ENCODE peak calls at places on chromosomes 2 and 18, in ten cellular contexts. A, P, E, D, B, Z, U, Y, X and C are unnamed samples.

GRCh38 chr18:35661483-35662146 is 80.1 kb downstream of the GALNT1 start:
- DNase-seq in A (no peak), P (peak; percentile 25), E (no peak), D (peak; percentile 29), B (no peak), Z (no peak), U (no peak), Y (no peak), X (no peak), C (no peak)

GRCh38 chr2:890214-890613 is 60.4 kb upstream of the SNTG2 start:
- DNase-seq in A (no peak), P (no peak), E (no peak), D (no peak), B (no peak), Z (no peak), U (no peak), Y (peak; percentile 31), X (no peak), C (no peak)

GRCh38 chr2:158894078-158894477 is 74.4 kb upstream of the TANC1 start:
- DNase-seq in A (peak; percentile 70), P (peak; percentile 20), E (no peak), D (peak; percentile 50), B (no peak), Z (no peak), U (no peak), Y (no peak), X (no peak), C (no peak)

GRCh38 chr18:48913201-48913600 is 37.6 kb downstream of the SMAD7 start:
- DNase-seq in A (peak; percentile 9), P (no peak), E (no peak), D (no peak), B (no peak), Z (peak; percentile 56), U (peak; percentile 45), Y (peak; percentile 62), X (no peak), C (no peak)

GRCh38 chr2:9703085-9703641 is 72.4 kb upstream of the YWHAQ start:
- DNase-seq in A (peak; percentile 98), P (peak; percentile 79), E (peak; percentile 91), D (no peak), B (peak; percentile 46), Z (no peak), U (no peak), Y (peak; percentile 77), X (no peak), C (peak; percentile 79)

GRCh38 chr2:21104030-21104660 is 19.6 kb upstream of the TDRD15 start:
- DNase-seq in A (no peak), P (no peak), E (no peak), D (no peak), B (no peak), Z (peak; percentile 71), U (no peak), Y (no peak), X (no peak), C (no peak)

GRCh38 chr2:159516241-159516758 is 100.0 kb downstream of the BAZ2B start:
- DNase-seq in A (peak; percentile 69), P (peak; percentile 36), E (peak; percentile 9), D (peak; percentile 61), B (no peak), Z (peak; percentile 92), U (no peak), Y (no peak), X (no peak), C (no peak)

GRCh38 chr2:134778372-134778771 is 59.6 kb upstream of the TMEM163 start:
- DNase-seq in A (no peak), P (no peak), E (no peak), D (no peak), B (no peak), Z (no peak), U (no peak), Y (no peak), X (no peak), C (no peak)

GRCh38 chr2:45494275-45494977 is 116.6 kb downstream of the SRBD1 start:
- DNase-seq in A (peak; percentile 83), P (peak; percentile 93), E (peak; percentile 17), D (peak; percentile 69), B (no peak), Z (peak; percentile 63), U (no peak), Y (no peak), X (no peak), C (no peak)

GRCh38 chr18:39773656-39774055 is 2181.4 kb upstream of the PIK3C3 start:
- DNase-seq in A (no peak), P (no peak), E (no peak), D (no peak), B (no peak), Z (no peak), U (no peak), Y (no peak), X (no peak), C (no peak)

GRCh38 chr2:6780765-6781274 is 84.9 kb downstream of the CMPK2 start:
- DNase-seq in A (peak; percentile 12), P (peak; percentile 75), E (no peak), D (no peak), B (peak; percentile 75), Z (peak; percentile 6), U (peak; percentile 69), Y (peak; percentile 73), X (no peak), C (peak; percentile 70)

GRCh38 chr2:84894758-84895520 is 10.5 kb upstream of the TMSB10 start:
- DNase-seq in A (no peak), P (peak; percentile 79), E (no peak), D (no peak), B (no peak), Z (no peak), U (peak; percentile 59), Y (no peak), X (no peak), C (no peak)

GRCh38 chr18:72539861-72540260 is 4.3 kb downstream of the CBLN2 start:
- DNase-seq in A (no peak), P (no peak), E (no peak), D (no peak), B (no peak), Z (no peak), U (no peak), Y (no peak), X (no peak), C (no peak)
- H3K27me3 ChIP-seq in A (peaks cover 61% of the 10 kb centered on the region), P (peaks cover 57% of the 10 kb centered on the region), E (no peaks in the 10 kb centered on the region), D (no peaks in the 10 kb centered on the region), B (peaks cover 69% of the 10 kb centered on the region), Z (peaks cover 11% of the 10 kb centered on the region), U (peaks cover 24% of the 10 kb centered on the region), Y (peaks cover 41% of the 10 kb centered on the region), X (no peaks in the 10 kb centered on the region), C (peaks cover 35% of the 10 kb centered on the region)

GRCh38 chr18:46141199-46141598 is 37.0 kb downstream of the HAUS1 start:
- DNase-seq in A (no peak), P (no peak), E (no peak), D (no peak), B (no peak), Z (no peak), U (no peak), Y (no peak), X (no peak), C (no peak)

GRCh38 chr18:46134920-46135675 is 30.9 kb downstream of the HAUS1 start:
- DNase-seq in A (no peak), P (no peak), E (no peak), D (no peak), B (peak; percentile 29), Z (no peak), U (no peak), Y (no peak), X (no peak), C (no peak)

DNA sequence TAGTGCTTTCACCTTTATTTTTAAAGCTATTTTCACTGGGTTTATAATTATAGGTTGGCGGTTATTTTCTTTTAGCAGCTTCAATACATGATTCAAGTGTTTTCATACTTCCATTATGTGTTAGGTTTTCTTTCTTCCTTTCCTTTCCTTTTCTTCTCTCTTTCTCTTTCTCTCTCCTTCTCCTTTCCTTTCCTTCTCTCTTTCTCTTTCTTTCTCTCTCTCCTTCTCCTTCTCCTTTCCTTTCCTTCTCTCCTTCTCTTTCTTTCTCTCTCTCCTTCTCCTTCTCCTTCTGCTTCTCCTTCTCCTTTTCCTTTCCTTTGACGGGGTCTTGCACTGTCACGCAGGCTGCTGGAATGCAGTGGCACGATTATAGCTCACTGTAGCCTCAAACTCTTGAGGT is 36.0 kb downstream of the HAUS1 start:
- DNase-seq in A (no peak), P (no peak), E (no peak), D (no peak), B (no peak), Z (no peak), U (no peak), Y (no peak), X (no peak), C (no peak)
- H3K4me1 ChIP-seq in A (no peaks in the 10 kb centered on the region), P (peaks cover under 1% of the 10 kb centered on the region), E (no peaks in the 10 kb centered on the region), D (no peaks in the 10 kb centered on the region), B (no peaks in the 10 kb centered on the region), Z (no peaks in the 10 kb centered on the region), U (no peaks in the 10 kb centered on the region), Y (no peaks in the 10 kb centered on the region), X (no peaks in the 10 kb centered on the region), C (no peaks in the 10 kb centered on the region)

GRCh38 chr2:118031566-118031965 is 17.7 kb upstream of the CCDC93 start:
- DNase-seq in A (no peak), P (no peak), E (no peak), D (no peak), B (no peak), Z (no peak), U (no peak), Y (no peak), X (no peak), C (no peak)

GRCh38 chr2:118029025-118029424 is 15.2 kb upstream of the CCDC93 start:
- DNase-seq in A (no peak), P (no peak), E (no peak), D (no peak), B (no peak), Z (no peak), U (no peak), Y (no peak), X (no peak), C (no peak)

DNA sequence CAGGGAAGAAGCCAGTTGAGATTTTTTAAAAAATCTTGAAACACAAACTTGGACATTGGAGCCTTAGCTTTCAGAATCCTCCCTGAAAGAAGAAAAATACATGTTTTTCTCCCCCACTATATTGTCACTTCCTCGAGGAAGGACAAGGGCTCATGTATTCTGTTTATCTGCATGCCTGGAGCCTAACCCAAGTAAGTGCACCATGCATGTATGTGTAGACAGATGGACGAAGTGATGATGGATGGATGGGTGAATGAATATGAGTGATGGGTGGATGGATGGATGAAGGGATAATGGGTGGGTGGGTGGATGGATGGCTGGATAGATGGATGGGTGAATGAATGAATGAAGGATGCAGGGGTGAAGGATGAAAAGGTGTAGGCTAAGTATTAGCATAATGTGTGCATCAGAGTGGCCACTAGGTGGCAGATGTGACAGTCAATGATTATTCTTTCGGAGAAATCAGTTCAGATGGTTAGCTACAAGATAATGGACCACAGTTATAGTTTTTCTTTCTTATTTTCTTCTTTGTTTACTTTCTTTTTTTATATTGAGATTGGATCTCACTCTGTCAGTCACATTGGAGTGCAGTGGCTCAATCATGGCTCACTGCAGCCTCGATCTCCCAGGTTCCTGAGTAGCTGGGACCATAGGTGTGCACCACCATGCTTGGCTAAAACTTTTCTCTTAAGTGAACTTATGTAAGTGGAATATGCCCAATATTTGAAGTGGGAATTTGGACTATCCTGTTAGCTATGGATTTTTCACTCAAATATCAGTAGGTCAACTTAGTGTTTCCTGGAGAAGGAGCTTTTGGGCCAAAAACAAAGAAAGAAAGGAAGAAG is 18.5 kb upstream of the CCDC93 start:
- DNase-seq in A (peak; percentile 68), P (peak; percentile 77), E (peak; percentile 25), D (peak; percentile 43), B (no peak), Z (peak; percentile 45), U (no peak), Y (no peak), X (no peak), C (no peak)
- H3K27me3 ChIP-seq in A (peaks cover 13% of the 10 kb centered on the region), P (peaks cover 14% of the 10 kb centered on the region), E (no peaks in the 10 kb centered on the region), D (peaks cover 4% of the 10 kb centered on the region), B (peaks cover 20% of the 10 kb centered on the region), Z (no peaks in the 10 kb centered on the region), U (no peaks in the 10 kb centered on the region), Y (peaks cover 19% of the 10 kb centered on the region), X (no peaks in the 10 kb centered on the region), C (peaks cover 4% of the 10 kb centered on the region)

GRCh38 chr2:216222650-216223352 is 113.7 kb downstream of the XRCC5 start:
- DNase-seq in A (peak; percentile 36), P (peak; percentile 25), E (no peak), D (no peak), B (no peak), Z (no peak), U (no peak), Y (no peak), X (no peak), C (no peak)
- H3K4me1 ChIP-seq in A (peaks cover 29% of the 10 kb centered on the region), P (peaks cover 16% of the 10 kb centered on the region), E (peaks cover 31% of the 10 kb centered on the region), D (no peaks in the 10 kb centered on the region), B (no peaks in the 10 kb centered on the region), Z (no peaks in the 10 kb centered on the region), U (no peaks in the 10 kb centered on the region), Y (peaks cover 2% of the 10 kb centered on the region), X (no peaks in the 10 kb centered on the region), C (no peaks in the 10 kb centered on the region)